ENCODE peak calls at places on chromosomes 13 and 19, in ten cellular contexts. N, Q, X, S, O, M, C, V, H and W are unnamed samples.

GRCh38 chr13:62320129-62320724 is 904.6 kb upstream of the PCDH20 start:
- DNase-seq in C (peak; percentile 20), N (no peak), V (no peak), S (no peak), Q (no peak), M (no peak), X (peak; percentile 75), H (no peak), O (no peak), W (no peak)

GRCh38 chr13:98476106-98476505 is 100.8 kb downstream of the STK24 start:
- DNase-seq in Q (no peak), O (no peak), V (no peak), C (no peak), X (no peak), H (peak; percentile 72), M (no peak), S (no peak), N (no peak), W (no peak)

GRCh38 chr19:3073159-3073563 is 10.9 kb upstream of the TLE5 start:
- DNase-seq in N (no peak), M (no peak), O (peak; percentile 61), Q (no peak), H (no peak), X (peak; percentile 68), C (peak; percentile 66), V (no peak), S (no peak), W (no peak)

GRCh38 chr13:43822969-43823368 is 36.2 kb upstream of the ENOX1 start:
- DNase-seq in O (no peak), X (no peak), V (no peak), N (no peak), Q (no peak), C (no peak), S (no peak), H (no peak), M (no peak), W (no peak)

GRCh38 chr19:13018037-13018914 is 23.0 kb downstream of the NFIX start:
- DNase-seq in N (peak; percentile 65), H (no peak), Q (no peak), X (peak; percentile 35), O (no peak), M (peak; percentile 79), C (peak; percentile 76), V (peak; percentile 78), S (no peak), W (no peak)

GRCh38 chr19:47187023-47187655 is 43.9 kb downstream of the BBC3 start:
- DNase-seq in Q (no peak), M (no peak), H (no peak), N (no peak), X (no peak), O (no peak), V (no peak), S (no peak), C (no peak), W (no peak)

GRCh38 chr19:5621945-5622464 is 571 bp downstream of the SAFB2 start:
- DNase-seq in C (peak; percentile 36), M (no peak), N (peak; percentile 38), O (no peak), V (peak; percentile 7), H (no peak), X (no peak), S (no peak), Q (no peak), W (no peak)

GRCh38 chr13:99265823-99266426 is 7.7 kb upstream of the GPR18 start:
- DNase-seq in N (no peak), C (peak; percentile 22), X (peak; percentile 63), V (no peak), H (no peak), O (peak; percentile 30), Q (peak; percentile 65), M (no peak), S (no peak), W (no peak)

GRCh38 chr19:11381535-11382369 is 2.4 kb downstream of the EPOR start:
- DNase-seq in O (peak; percentile 84), X (peak; percentile 88), M (peak; percentile 76), C (peak; percentile 94), V (peak; percentile 13), N (peak; percentile 91), Q (peak; percentile 76), S (no peak), H (peak; percentile 78), W (peak; percentile 79)

GRCh38 chr13:74246398-74246975 is 112.3 kb upstream of the KLF12 start:
- DNase-seq in O (no peak), S (no peak), Q (no peak), N (no peak), H (no peak), C (no peak), M (peak; percentile 18), V (peak; percentile 51), X (peak; percentile 43), W (no peak)

GRCh38 chr19:11560404-11560988 is 1.5 kb upstream of the ELOF1 start:
- DNase-seq in V (peak; percentile 21), S (no peak), Q (peak; percentile 66), H (peak; percentile 48), O (peak; percentile 79), M (no peak), C (peak; percentile 87), X (peak; percentile 84), N (peak; percentile 61), W (no peak)

GRCh38 chr13:114131581-114132418 is 623 bp downstream of the RASA3 start:
- DNase-seq in H (peak; percentile 25), C (no peak), M (peak; percentile 25), S (no peak), V (peak; percentile 44), Q (no peak), O (no peak), N (no peak), X (no peak), W (peak; percentile 62)

GRCh38 chr19:47284324-47284899 is 9.7 kb downstream of the INAFM1 start:
- DNase-seq in X (peak; percentile 68), Q (peak; percentile 69), M (no peak), N (no peak), S (no peak), C (peak; percentile 67), V (no peak), H (peak; percentile 28), O (peak; percentile 30), W (no peak)

GRCh38 chr13:72808917-72809500 is 27.1 kb downstream of the PIBF1 start:
- DNase-seq in C (no peak), S (no peak), X (peak; percentile 6), Q (peak; percentile 15), M (no peak), H (no peak), V (no peak), O (no peak), N (no peak), W (no peak)

GRCh38 chr13:94168784-94169512 is 310.5 kb downstream of the DCT start:
- DNase-seq in Q (no peak), H (no peak), C (no peak), M (no peak), O (no peak), X (peak; percentile 33), N (no peak), S (no peak), V (no peak), W (peak; percentile 45)

GRCh38 chr13:41931337-41931736 is 29.6 kb downstream of the VWA8 start:
- DNase-seq in M (no peak), V (no peak), X (peak; percentile 69), N (no peak), S (no peak), C (no peak), O (no peak), H (no peak), Q (no peak), W (no peak)

GRCh38 chr13:98261165-98261672 is 84.2 kb upstream of the RNF113B start:
- DNase-seq in H (no peak), Q (no peak), M (no peak), O (no peak), N (no peak), X (no peak), V (no peak), C (no peak), S (no peak), W (no peak)

GRCh38 chr13:30364133-30364532 is 56.8 kb upstream of the KATNAL1 start:
- DNase-seq in M (no peak), H (no peak), V (no peak), N (peak; percentile 17), C (peak; percentile 28), Q (no peak), O (no peak), X (peak; percentile 60), S (no peak), W (no peak)
- H3K36me3 ChIP-seq in M (no peaks in the 10 kb centered on the region), H (peaks cover 14% of the 10 kb centered on the region), V (no peaks in the 10 kb centered on the region), N (no peaks in the 10 kb centered on the region), C (no peaks in the 10 kb centered on the region), Q (peaks cover 49% of the 10 kb centered on the region), O (no peaks in the 10 kb centered on the region), X (no peaks in the 10 kb centered on the region), S (no peaks in the 10 kb centered on the region), W (no peaks in the 10 kb centered on the region)

GRCh38 chr19:1411255-1412191 is 4.1 kb downstream of the DAZAP1 start:
- DNase-seq in S (peak; percentile 24), H (peak; percentile 47), N (peak; percentile 82), O (no peak), M (peak; percentile 80), X (peak; percentile 54), V (no peak), C (peak; percentile 61), Q (peak; percentile 45), W (no peak)
- H3K9me3 ChIP-seq in S (no peaks in the 10 kb centered on the region), H (no peaks in the 10 kb centered on the region), N (no peaks in the 10 kb centered on the region), O (no peaks in the 10 kb centered on the region), M (no peaks in the 10 kb centered on the region), X (no peaks in the 10 kb centered on the region), V (no peaks in the 10 kb centered on the region), C (no peaks in the 10 kb centered on the region), Q (no peaks in the 10 kb centered on the region), W (no peaks in the 10 kb centered on the region)

DNA sequence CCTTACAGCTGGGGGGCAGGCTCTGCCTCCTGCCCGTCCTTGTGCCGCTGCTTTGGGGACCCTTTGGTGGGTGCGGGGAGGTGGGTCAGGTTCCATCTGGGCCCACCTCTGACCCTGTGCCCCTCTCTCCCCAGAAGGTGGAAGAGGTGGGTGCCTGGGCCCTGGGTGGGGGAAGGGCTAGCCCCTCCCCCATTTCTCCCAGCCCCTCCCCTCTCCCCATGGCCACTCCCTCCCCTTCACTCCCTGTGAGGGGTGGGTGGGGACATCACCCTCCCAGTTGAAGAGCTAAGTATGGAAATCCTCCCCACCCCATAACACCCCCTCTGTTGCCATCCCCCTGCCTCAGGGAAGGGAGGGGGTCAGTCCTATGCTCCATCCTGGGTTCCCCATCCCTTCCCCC is 14.2 kb downstream of the ARHGEF1 start:
- DNase-seq in X (no peak), O (no peak), Q (no peak), V (no peak), S (no peak), M (no peak), C (no peak), N (no peak), H (no peak), W (no peak)
- H3K36me3 ChIP-seq in X (peaks cover 57% of the 10 kb centered on the region), O (peaks cover 26% of the 10 kb centered on the region), Q (peaks cover 81% of the 10 kb centered on the region), V (peaks cover 65% of the 10 kb centered on the region), S (peaks cover 64% of the 10 kb centered on the region), M (peaks cover 80% of the 10 kb centered on the region), C (peaks cover 12% of the 10 kb centered on the region), N (no peaks in the 10 kb centered on the region), H (peaks cover 74% of the 10 kb centered on the region), W (peaks cover 80% of the 10 kb centered on the region)

DNA sequence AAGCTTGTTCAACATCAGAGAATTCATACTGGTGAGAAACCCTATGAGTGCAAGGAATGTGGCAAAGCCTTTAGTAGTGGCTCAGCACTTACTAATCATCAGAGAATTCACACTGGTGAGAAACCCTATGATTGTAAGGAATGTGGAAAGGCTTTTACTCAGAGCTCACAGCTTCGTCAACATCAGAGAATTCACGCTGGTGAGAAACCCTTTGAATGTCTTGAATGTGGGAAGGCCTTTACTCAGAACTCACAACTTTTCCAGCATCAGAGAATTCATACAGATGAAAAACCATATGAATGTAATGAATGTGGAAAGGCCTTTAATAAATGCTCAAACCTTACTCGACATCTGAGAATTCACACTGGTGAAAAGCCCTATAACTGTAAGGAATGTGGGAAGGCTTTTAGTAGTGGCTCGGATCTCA is 25.2 kb downstream of the ZNF383 start:
- DNase-seq in X (no peak), M (no peak), N (no peak), C (no peak), S (no peak), H (no peak), O (no peak), V (no peak), Q (no peak), W (no peak)
- H3K9me3 ChIP-seq in X (peaks cover 62% of the 10 kb centered on the region), M (peaks cover 100% of the 10 kb centered on the region), N (peaks cover 36% of the 10 kb centered on the region), C (peaks cover 13% of the 10 kb centered on the region), S (peaks cover 98% of the 10 kb centered on the region), H (peaks cover 73% of the 10 kb centered on the region), O (peaks cover 16% of the 10 kb centered on the region), V (peaks cover 10% of the 10 kb centered on the region), Q (no peaks in the 10 kb centered on the region), W (peaks cover 99% of the 10 kb centered on the region)